ENCODE peak calls at places on chromosomes 5 and 9, in ten cellular contexts. One of them, this sample, is unnamed.
A peak's percentile ranks its signal among the peaks of the same experiment; 100 is the strongest.

GRCh38 chr9:98865284-98865683 is 57.8 kb downstream of the GALNT12 start:
- DNase-seq in HCT116: no peak
- DNase-seq in breast epithelium: no peak
- DNase-seq in adrenal gland: no peak
- DNase-seq in CD8-positive, alpha-beta T cell: no peak
- DNase-seq in colonic mucosa: no peak
- DNase-seq in H1: no peak
- DNase-seq in fibroblast of mammary gland: no peak
- DNase-seq in pancreas: no peak
- DNase-seq in stomach: no peak
- DNase-seq in this sample: no peak

GRCh38 chr9:34976992-34977391 is 12.6 kb upstream of the DNAJB5 start:
- DNase-seq in HCT116: no peak
- DNase-seq in breast epithelium: no peak
- DNase-seq in adrenal gland: no peak
- DNase-seq in CD8-positive, alpha-beta T cell: no peak
- DNase-seq in colonic mucosa: no peak
- DNase-seq in H1: no peak
- DNase-seq in fibroblast of mammary gland: no peak
- DNase-seq in pancreas: no peak
- DNase-seq in stomach: no peak
- DNase-seq in this sample: no peak

GRCh38 chr9:136603216-136603615 is 57.4 kb upstream of the NOTCH1 start:
- DNase-seq in HCT116: no peak
- DNase-seq in breast epithelium: no peak
- DNase-seq in adrenal gland: no peak
- DNase-seq in CD8-positive, alpha-beta T cell: no peak
- DNase-seq in colonic mucosa: peak; percentile 87
- DNase-seq in H1: no peak
- DNase-seq in fibroblast of mammary gland: no peak
- DNase-seq in pancreas: peak; percentile 52
- DNase-seq in stomach: no peak
- DNase-seq in this sample: peak; percentile 82

GRCh38 chr5:14698495-14698894 is 34.0 kb downstream of the OTULIN start:
- DNase-seq in HCT116: no peak
- DNase-seq in breast epithelium: no peak
- DNase-seq in adrenal gland: no peak
- DNase-seq in CD8-positive, alpha-beta T cell: no peak
- DNase-seq in colonic mucosa: no peak
- DNase-seq in H1: no peak
- DNase-seq in fibroblast of mammary gland: no peak
- DNase-seq in pancreas: no peak
- DNase-seq in stomach: no peak
- DNase-seq in this sample: no peak

GRCh38 chr5:658103-658502 is 35.0 kb downstream of the TPPP start:
- DNase-seq in HCT116: no peak
- DNase-seq in breast epithelium: peak; percentile 20
- DNase-seq in adrenal gland: no peak
- DNase-seq in CD8-positive, alpha-beta T cell: no peak
- DNase-seq in colonic mucosa: no peak
- DNase-seq in H1: no peak
- DNase-seq in fibroblast of mammary gland: peak; percentile 6
- DNase-seq in pancreas: no peak
- DNase-seq in stomach: no peak
- DNase-seq in this sample: peak; percentile 4

GRCh38 chr9:111597852-111598729 is 1.4 kb downstream of the PTGR1 start:
- DNase-seq in HCT116: peak; percentile 63
- DNase-seq in breast epithelium: peak; percentile 64
- DNase-seq in adrenal gland: peak; percentile 69
- DNase-seq in CD8-positive, alpha-beta T cell: peak; percentile 62
- DNase-seq in colonic mucosa: peak; percentile 76
- DNase-seq in H1: peak; percentile 77
- DNase-seq in fibroblast of mammary gland: peak; percentile 65
- DNase-seq in pancreas: peak; percentile 74
- DNase-seq in stomach: peak; percentile 69
- DNase-seq in this sample: peak; percentile 70

GRCh38 chr5:109256486-109256885 is 153.3 kb downstream of the PJA2 start:
- DNase-seq in HCT116: no peak
- DNase-seq in breast epithelium: no peak
- DNase-seq in adrenal gland: no peak
- DNase-seq in CD8-positive, alpha-beta T cell: no peak
- DNase-seq in colonic mucosa: no peak
- DNase-seq in H1: no peak
- DNase-seq in fibroblast of mammary gland: no peak
- DNase-seq in pancreas: no peak
- DNase-seq in stomach: no peak
- DNase-seq in this sample: no peak

GRCh38 chr9:82101475-82101874 is 112.9 kb downstream of the SPATA31D1 start:
- DNase-seq in HCT116: peak; percentile 6
- DNase-seq in breast epithelium: no peak
- DNase-seq in adrenal gland: no peak
- DNase-seq in CD8-positive, alpha-beta T cell: no peak
- DNase-seq in colonic mucosa: no peak
- DNase-seq in H1: no peak
- DNase-seq in fibroblast of mammary gland: peak; percentile 29
- DNase-seq in pancreas: no peak
- DNase-seq in stomach: no peak
- DNase-seq in this sample: no peak

GRCh38 chr5:81286059-81286617 is 15.2 kb upstream of the ZCCHC9 start:
- DNase-seq in HCT116: no peak
- DNase-seq in breast epithelium: no peak
- DNase-seq in adrenal gland: no peak
- DNase-seq in CD8-positive, alpha-beta T cell: no peak
- DNase-seq in colonic mucosa: no peak
- DNase-seq in H1: no peak
- DNase-seq in fibroblast of mammary gland: no peak
- DNase-seq in pancreas: no peak
- DNase-seq in stomach: no peak
- DNase-seq in this sample: no peak

GRCh38 chr5:15321771-15322170 is 178.2 kb upstream of the FBXL7 start:
- DNase-seq in HCT116: no peak
- DNase-seq in breast epithelium: no peak
- DNase-seq in adrenal gland: no peak
- DNase-seq in CD8-positive, alpha-beta T cell: no peak
- DNase-seq in colonic mucosa: no peak
- DNase-seq in H1: no peak
- DNase-seq in fibroblast of mammary gland: no peak
- DNase-seq in pancreas: no peak
- DNase-seq in stomach: no peak
- DNase-seq in this sample: no peak

DNA sequence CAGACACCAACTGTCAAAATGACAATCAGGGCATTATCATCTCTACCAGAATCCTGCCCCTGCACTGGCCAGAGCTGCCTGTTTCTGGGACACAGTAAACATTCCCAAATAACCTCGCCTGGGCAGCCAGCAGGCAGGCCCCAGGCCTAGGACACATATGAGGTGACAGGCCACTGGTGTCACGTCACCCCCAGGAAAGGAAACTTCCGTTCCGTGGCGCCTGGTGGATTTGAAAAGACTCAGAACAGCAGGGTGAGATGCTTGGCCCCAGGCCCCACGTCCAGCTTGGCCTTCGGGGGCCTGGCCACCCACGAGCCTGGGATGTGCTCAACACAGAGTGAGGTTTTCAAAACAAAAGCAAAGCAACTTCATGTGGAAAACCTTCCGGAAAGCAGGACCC is 1.3 kb downstream of the SEMA4D start:
- DNase-seq in HCT116: no peak
- DNase-seq in breast epithelium: no peak
- DNase-seq in adrenal gland: peak; percentile 40
- DNase-seq in CD8-positive, alpha-beta T cell: no peak
- DNase-seq in colonic mucosa: no peak
- DNase-seq in H1: no peak
- DNase-seq in fibroblast of mammary gland: no peak
- DNase-seq in pancreas: no peak
- DNase-seq in stomach: peak; percentile 38
- DNase-seq in this sample: peak; percentile 34
- H3K4me3 ChIP-seq in HCT116: peak overlapping the region; percentile 68
- H3K4me3 ChIP-seq in breast epithelium: peak overlapping the region; percentile 96
- H3K4me3 ChIP-seq in adrenal gland: peak overlapping the region; percentile 59
- H3K4me3 ChIP-seq in CD8-positive, alpha-beta T cell: peak overlapping the region; percentile 82
- H3K4me3 ChIP-seq in colonic mucosa: peak overlapping the region; percentile 70
- H3K4me3 ChIP-seq in H1: peak overlapping the region; percentile 90
- H3K4me3 ChIP-seq in fibroblast of mammary gland: no peak overlapping the region
- H3K4me3 ChIP-seq in pancreas: peak overlapping the region; percentile 80
- H3K4me3 ChIP-seq in stomach: peak overlapping the region; percentile 86
- H3K4me3 ChIP-seq in this sample: peak overlapping the region; percentile 57

GRCh38 chr5:170743876-170744212 is 39.7 kb upstream of the GABRP start:
- DNase-seq in HCT116: no peak
- DNase-seq in breast epithelium: no peak
- DNase-seq in adrenal gland: no peak
- DNase-seq in CD8-positive, alpha-beta T cell: no peak
- DNase-seq in colonic mucosa: no peak
- DNase-seq in H1: no peak
- DNase-seq in fibroblast of mammary gland: no peak
- DNase-seq in pancreas: no peak
- DNase-seq in stomach: no peak
- DNase-seq in this sample: no peak
- H3K4me3 ChIP-seq in HCT116: no peak overlapping the region
- H3K4me3 ChIP-seq in breast epithelium: no peak overlapping the region
- H3K4me3 ChIP-seq in adrenal gland: no peak overlapping the region
- H3K4me3 ChIP-seq in CD8-positive, alpha-beta T cell: no peak overlapping the region
- H3K4me3 ChIP-seq in colonic mucosa: no peak overlapping the region
- H3K4me3 ChIP-seq in H1: peak overlapping the region; percentile 54
- H3K4me3 ChIP-seq in fibroblast of mammary gland: no peak overlapping the region
- H3K4me3 ChIP-seq in pancreas: no peak overlapping the region
- H3K4me3 ChIP-seq in stomach: no peak overlapping the region
- H3K4me3 ChIP-seq in this sample: no peak overlapping the region

GRCh38 chr9:17906204-17906840 is 327.5 kb downstream of the SH3GL2 start:
- DNase-seq in HCT116: no peak
- DNase-seq in breast epithelium: no peak
- DNase-seq in adrenal gland: no peak
- DNase-seq in CD8-positive, alpha-beta T cell: no peak
- DNase-seq in colonic mucosa: peak; percentile 72
- DNase-seq in H1: peak; percentile 73
- DNase-seq in fibroblast of mammary gland: no peak
- DNase-seq in pancreas: peak; percentile 49
- DNase-seq in stomach: peak; percentile 44
- DNase-seq in this sample: peak; percentile 77
- H3K4me3 ChIP-seq in HCT116: no peak overlapping the region
- H3K4me3 ChIP-seq in breast epithelium: peak overlapping the region; percentile 39
- H3K4me3 ChIP-seq in adrenal gland: no peak overlapping the region
- H3K4me3 ChIP-seq in CD8-positive, alpha-beta T cell: no peak overlapping the region
- H3K4me3 ChIP-seq in colonic mucosa: peak overlapping the region; percentile 59
- H3K4me3 ChIP-seq in H1: peak overlapping the region; percentile 60
- H3K4me3 ChIP-seq in fibroblast of mammary gland: no peak overlapping the region
- H3K4me3 ChIP-seq in pancreas: peak overlapping the region; percentile 31
- H3K4me3 ChIP-seq in stomach: peak overlapping the region; percentile 42
- H3K4me3 ChIP-seq in this sample: peak overlapping the region; percentile 39

GRCh38 chr5:132744659-132745058 is 2.6 kb upstream of the CCNI2 start:
- DNase-seq in HCT116: no peak
- DNase-seq in breast epithelium: no peak
- DNase-seq in adrenal gland: no peak
- DNase-seq in CD8-positive, alpha-beta T cell: no peak
- DNase-seq in colonic mucosa: no peak
- DNase-seq in H1: no peak
- DNase-seq in fibroblast of mammary gland: no peak
- DNase-seq in pancreas: no peak
- DNase-seq in stomach: no peak
- DNase-seq in this sample: no peak

GRCh38 chr5:132747064-132747692 is at the start of gene CCNI2:
- DNase-seq in HCT116: no peak
- DNase-seq in breast epithelium: no peak
- DNase-seq in adrenal gland: no peak
- DNase-seq in CD8-positive, alpha-beta T cell: peak; percentile 72
- DNase-seq in colonic mucosa: peak; percentile 77
- DNase-seq in H1: peak; percentile 78
- DNase-seq in fibroblast of mammary gland: no peak
- DNase-seq in pancreas: no peak
- DNase-seq in stomach: peak; percentile 66
- DNase-seq in this sample: peak; percentile 77

GRCh38 chr5:132747693-132748440 is 641 bp downstream of the CCNI2 start:
- DNase-seq in HCT116: no peak
- DNase-seq in breast epithelium: no peak
- DNase-seq in adrenal gland: no peak
- DNase-seq in CD8-positive, alpha-beta T cell: peak; percentile 49
- DNase-seq in colonic mucosa: no peak
- DNase-seq in H1: peak; percentile 74
- DNase-seq in fibroblast of mammary gland: no peak
- DNase-seq in pancreas: no peak
- DNase-seq in stomach: peak; percentile 46
- DNase-seq in this sample: peak; percentile 65

GRCh38 chr5:132748522-132749000 is 1.3 kb downstream of the CCNI2 start:
- DNase-seq in HCT116: no peak
- DNase-seq in breast epithelium: no peak
- DNase-seq in adrenal gland: no peak
- DNase-seq in CD8-positive, alpha-beta T cell: no peak
- DNase-seq in colonic mucosa: no peak
- DNase-seq in H1: no peak
- DNase-seq in fibroblast of mammary gland: no peak
- DNase-seq in pancreas: no peak
- DNase-seq in stomach: no peak
- DNase-seq in this sample: no peak

GRCh38 chr5:132746592-132747063 is 598 bp upstream of the CCNI2 start:
- DNase-seq in HCT116: peak; percentile 34
- DNase-seq in breast epithelium: no peak
- DNase-seq in adrenal gland: no peak
- DNase-seq in CD8-positive, alpha-beta T cell: peak; percentile 48
- DNase-seq in colonic mucosa: peak; percentile 80
- DNase-seq in H1: no peak
- DNase-seq in fibroblast of mammary gland: no peak
- DNase-seq in pancreas: no peak
- DNase-seq in stomach: peak; percentile 54
- DNase-seq in this sample: no peak
- H3K4me3 ChIP-seq in HCT116: peak overlapping the region; percentile 46
- H3K4me3 ChIP-seq in breast epithelium: peak overlapping the region; percentile 67
- H3K4me3 ChIP-seq in adrenal gland: no peak overlapping the region
- H3K4me3 ChIP-seq in CD8-positive, alpha-beta T cell: peak overlapping the region; percentile 57
- H3K4me3 ChIP-seq in colonic mucosa: peak overlapping the region; percentile 69
- H3K4me3 ChIP-seq in H1: peak overlapping the region; percentile 65
- H3K4me3 ChIP-seq in fibroblast of mammary gland: peak overlapping the region; percentile 4
- H3K4me3 ChIP-seq in pancreas: peak overlapping the region; percentile 64
- H3K4me3 ChIP-seq in stomach: peak overlapping the region; percentile 50
- H3K4me3 ChIP-seq in this sample: peak overlapping the region; percentile 23

GRCh38 chr5:31047621-31048020 is 145.9 kb upstream of the CDH6 start:
- DNase-seq in HCT116: no peak
- DNase-seq in breast epithelium: no peak
- DNase-seq in adrenal gland: no peak
- DNase-seq in CD8-positive, alpha-beta T cell: no peak
- DNase-seq in colonic mucosa: no peak
- DNase-seq in H1: no peak
- DNase-seq in fibroblast of mammary gland: no peak
- DNase-seq in pancreas: no peak
- DNase-seq in stomach: no peak
- DNase-seq in this sample: no peak
- H3K4me3 ChIP-seq in HCT116: no peak overlapping the region
- H3K4me3 ChIP-seq in breast epithelium: no peak overlapping the region
- H3K4me3 ChIP-seq in adrenal gland: no peak overlapping the region
- H3K4me3 ChIP-seq in CD8-positive, alpha-beta T cell: no peak overlapping the region
- H3K4me3 ChIP-seq in colonic mucosa: no peak overlapping the region
- H3K4me3 ChIP-seq in H1: no peak overlapping the region
- H3K4me3 ChIP-seq in fibroblast of mammary gland: no peak overlapping the region
- H3K4me3 ChIP-seq in pancreas: no peak overlapping the region
- H3K4me3 ChIP-seq in stomach: no peak overlapping the region
- H3K4me3 ChIP-seq in this sample: no peak overlapping the region

GRCh38 chr5:124524552-124525232 is 221.7 kb downstream of the ZNF608 start:
- DNase-seq in HCT116: no peak
- DNase-seq in breast epithelium: no peak
- DNase-seq in adrenal gland: no peak
- DNase-seq in CD8-positive, alpha-beta T cell: no peak
- DNase-seq in colonic mucosa: no peak
- DNase-seq in H1: no peak
- DNase-seq in fibroblast of mammary gland: no peak
- DNase-seq in pancreas: no peak
- DNase-seq in stomach: no peak
- DNase-seq in this sample: no peak
- H3K4me3 ChIP-seq in HCT116: no peak overlapping the region
- H3K4me3 ChIP-seq in breast epithelium: no peak overlapping the region
- H3K4me3 ChIP-seq in adrenal gland: no peak overlapping the region
- H3K4me3 ChIP-seq in CD8-positive, alpha-beta T cell: no peak overlapping the region
- H3K4me3 ChIP-seq in colonic mucosa: no peak overlapping the region
- H3K4me3 ChIP-seq in H1: no peak overlapping the region
- H3K4me3 ChIP-seq in fibroblast of mammary gland: no peak overlapping the region
- H3K4me3 ChIP-seq in pancreas: no peak overlapping the region
- H3K4me3 ChIP-seq in stomach: no peak overlapping the region
- H3K4me3 ChIP-seq in this sample: no peak overlapping the region

GRCh38 chr5:96961053-96961452 is 25.2 kb downstream of the LNPEP start:
- DNase-seq in HCT116: no peak
- DNase-seq in breast epithelium: no peak
- DNase-seq in adrenal gland: no peak
- DNase-seq in CD8-positive, alpha-beta T cell: no peak
- DNase-seq in colonic mucosa: no peak
- DNase-seq in H1: no peak
- DNase-seq in fibroblast of mammary gland: no peak
- DNase-seq in pancreas: no peak
- DNase-seq in stomach: no peak
- DNase-seq in this sample: no peak
- H3K4me3 ChIP-seq in HCT116: no peak overlapping the region
- H3K4me3 ChIP-seq in breast epithelium: no peak overlapping the region
- H3K4me3 ChIP-seq in adrenal gland: no peak overlapping the region
- H3K4me3 ChIP-seq in CD8-positive, alpha-beta T cell: no peak overlapping the region
- H3K4me3 ChIP-seq in colonic mucosa: no peak overlapping the region
- H3K4me3 ChIP-seq in H1: no peak overlapping the region
- H3K4me3 ChIP-seq in fibroblast of mammary gland: no peak overlapping the region
- H3K4me3 ChIP-seq in pancreas: no peak overlapping the region
- H3K4me3 ChIP-seq in stomach: no peak overlapping the region
- H3K4me3 ChIP-seq in this sample: no peak overlapping the region

This sample was measured in mucosa of descending colon.